ENCODE peak calls at places on chromosomes 1 and 21, in six cellular contexts. One of them, this sample, is unnamed.

GRCh38 chr1:245500546-245500945 is 345.8 kb downstream of the KIF26B start:
- DNase-seq in lower leg skin: no peak
- DNase-seq in PC-3: peak; percentile 29
- DNase-seq in GM12865: no peak
- DNase-seq in esophagus muscularis mucosa: no peak
- DNase-seq in fibroblast of villous mesenchyme: peak; percentile 49
- DNase-seq in this sample: no peak

GRCh38 chr1:86938450-86938849 is 24.0 kb downstream of the HS2ST1 start:
- DNase-seq in lower leg skin: no peak
- DNase-seq in PC-3: peak; percentile 68
- DNase-seq in GM12865: no peak
- DNase-seq in esophagus muscularis mucosa: no peak
- DNase-seq in fibroblast of villous mesenchyme: no peak
- DNase-seq in this sample: no peak

GRCh38 chr21:41032536-41032935 is 135.4 kb upstream of the BACE2 start:
- DNase-seq in lower leg skin: no peak
- DNase-seq in PC-3: peak; percentile 33
- DNase-seq in GM12865: no peak
- DNase-seq in esophagus muscularis mucosa: no peak
- DNase-seq in fibroblast of villous mesenchyme: no peak
- DNase-seq in this sample: no peak

GRCh38 chr1:60133848-60134247 is 60.3 kb upstream of the C1orf87 start:
- DNase-seq in lower leg skin: no peak
- DNase-seq in PC-3: no peak
- DNase-seq in GM12865: no peak
- DNase-seq in esophagus muscularis mucosa: no peak
- DNase-seq in fibroblast of villous mesenchyme: peak; percentile 66
- DNase-seq in this sample: no peak

GRCh38 chr21:16588433-16588860 is 858.7 kb downstream of the USP25 start:
- DNase-seq in lower leg skin: peak; percentile 94
- DNase-seq in PC-3: peak; percentile 28
- DNase-seq in GM12865: no peak
- DNase-seq in esophagus muscularis mucosa: no peak
- DNase-seq in fibroblast of villous mesenchyme: peak; percentile 69
- DNase-seq in this sample: no peak

GRCh38 chr1:91383461-91383860 is 21.2 kb downstream of the HFM1 start:
- DNase-seq in lower leg skin: no peak
- DNase-seq in PC-3: no peak
- DNase-seq in GM12865: no peak
- DNase-seq in esophagus muscularis mucosa: no peak
- DNase-seq in fibroblast of villous mesenchyme: no peak
- DNase-seq in this sample: no peak

GRCh38 chr1:241615043-241615974 is 24.9 kb downstream of the CHML start:
- DNase-seq in lower leg skin: no peak
- DNase-seq in PC-3: peak; percentile 99
- DNase-seq in GM12865: no peak
- DNase-seq in esophagus muscularis mucosa: no peak
- DNase-seq in fibroblast of villous mesenchyme: no peak
- DNase-seq in this sample: no peak

GRCh38 chr1:50968884-50969610 is 998 bp upstream of the CDKN2C start:
- DNase-seq in lower leg skin: peak; percentile 90
- DNase-seq in PC-3: peak; percentile 29
- DNase-seq in GM12865: peak; percentile 73
- DNase-seq in esophagus muscularis mucosa: no peak
- DNase-seq in fibroblast of villous mesenchyme: peak; percentile 32
- DNase-seq in this sample: no peak

GRCh38 chr1:161792740-161793139 is 26.6 kb downstream of the ATF6 start:
- DNase-seq in lower leg skin: no peak
- DNase-seq in PC-3: peak; percentile 95
- DNase-seq in GM12865: peak; percentile 66
- DNase-seq in esophagus muscularis mucosa: no peak
- DNase-seq in fibroblast of villous mesenchyme: peak; percentile 76
- DNase-seq in this sample: no peak

GRCh38 chr1:91020967-91021685 is 709 bp downstream of the ZNF644 start:
- DNase-seq in lower leg skin: peak; percentile 94
- DNase-seq in PC-3: peak; percentile 65
- DNase-seq in GM12865: peak; percentile 87
- DNase-seq in esophagus muscularis mucosa: no peak
- DNase-seq in fibroblast of villous mesenchyme: peak; percentile 87
- DNase-seq in this sample: peak; percentile 39

GRCh38 chr1:109112652-109113285 is 1.1 kb upstream of the ELAPOR1 start:
- DNase-seq in lower leg skin: peak; percentile 98
- DNase-seq in PC-3: peak; percentile 87
- DNase-seq in GM12865: peak; percentile 84
- DNase-seq in esophagus muscularis mucosa: peak; percentile 96
- DNase-seq in fibroblast of villous mesenchyme: peak; percentile 91
- DNase-seq in this sample: no peak

DNA sequence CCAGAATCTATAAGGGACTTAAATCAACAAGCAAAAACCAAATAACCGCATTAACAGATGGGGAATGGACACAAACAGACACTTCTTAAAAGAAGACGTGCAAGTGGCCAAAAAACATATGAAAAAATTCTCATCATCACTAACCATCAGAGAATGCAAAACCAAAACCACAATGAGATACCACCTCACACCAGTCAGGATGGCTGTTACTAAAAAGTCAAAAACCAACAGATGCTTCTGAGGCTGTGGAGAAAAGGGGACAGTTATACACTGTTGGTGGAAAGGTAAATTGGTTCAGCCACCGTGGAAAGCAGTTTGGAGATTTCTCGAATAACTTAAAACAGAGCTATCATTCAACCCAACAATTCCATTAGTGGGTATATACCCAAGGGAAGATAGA is 124.9 kb upstream of the OLIG2 start:
- DNase-seq in lower leg skin: no peak
- DNase-seq in PC-3: no peak
- DNase-seq in GM12865: no peak
- DNase-seq in esophagus muscularis mucosa: no peak
- DNase-seq in fibroblast of villous mesenchyme: no peak
- DNase-seq in this sample: no peak
- H3K4me3 ChIP-seq in lower leg skin: no peak overlapping the region
- H3K4me3 ChIP-seq in PC-3: no peak overlapping the region
- H3K4me3 ChIP-seq in GM12865: no peak overlapping the region
- H3K4me3 ChIP-seq in esophagus muscularis mucosa: no peak overlapping the region
- H3K4me3 ChIP-seq in fibroblast of villous mesenchyme: no peak overlapping the region
- H3K4me3 ChIP-seq in this sample: no peak overlapping the region

GRCh38 chr1:47725000-47725731 is 272.0 kb downstream of the TRABD2B start:
- DNase-seq in lower leg skin: peak; percentile 80
- DNase-seq in PC-3: peak; percentile 14
- DNase-seq in GM12865: no peak
- DNase-seq in esophagus muscularis mucosa: no peak
- DNase-seq in fibroblast of villous mesenchyme: no peak
- DNase-seq in this sample: no peak
- TF ChIP-seq CTCF in lower leg skin: no peak
- TF ChIP-seq CTCF in PC-3: peak; percentile 11
- TF ChIP-seq CTCF in GM12865: no peak
- TF ChIP-seq CTCF in esophagus muscularis mucosa: peak; percentile 27
- TF ChIP-seq CTCF in fibroblast of villous mesenchyme: no peak
- TF ChIP-seq CTCF in this sample: no peak

DNA sequence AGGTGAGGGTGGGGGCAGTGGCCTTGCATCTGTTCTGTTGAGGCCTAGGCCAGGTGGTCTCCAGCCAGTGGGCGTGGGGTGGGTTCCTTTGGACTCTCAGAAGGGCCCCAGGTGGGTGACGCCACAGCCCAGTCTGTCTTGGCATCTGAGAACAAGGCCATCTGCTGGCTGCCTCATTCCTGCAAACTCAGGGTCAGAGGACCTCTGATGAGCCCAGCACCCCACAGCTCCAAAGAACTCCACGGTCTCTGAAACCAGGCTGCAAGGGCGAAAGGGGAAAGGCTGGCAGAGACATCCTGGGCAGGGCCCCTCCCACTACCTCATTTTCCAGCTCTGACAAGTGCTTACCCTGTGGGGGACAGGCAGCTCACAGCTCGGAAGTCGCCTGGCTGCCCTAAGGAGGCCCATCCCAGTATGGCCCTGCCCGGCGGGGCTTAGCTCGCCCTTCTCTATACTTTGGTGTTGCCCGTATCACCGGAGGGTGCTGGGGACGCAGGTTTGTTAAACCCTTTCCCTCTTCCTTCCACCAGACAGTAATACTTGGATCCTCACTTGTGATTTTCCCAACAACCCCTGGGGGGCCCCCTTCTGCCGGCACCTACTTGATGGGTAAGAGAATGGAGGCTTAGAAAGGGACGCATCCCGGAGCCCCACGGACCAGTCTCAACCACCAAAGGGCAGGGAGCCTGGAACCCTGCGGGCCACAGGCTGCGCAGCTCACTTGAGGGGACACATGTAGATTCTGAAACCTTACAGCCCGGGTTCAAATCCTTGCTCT is 10.9 kb upstream of the EDN2 start:
- DNase-seq in lower leg skin: no peak
- DNase-seq in PC-3: peak; percentile 52
- DNase-seq in GM12865: peak; percentile 34
- DNase-seq in esophagus muscularis mucosa: no peak
- DNase-seq in fibroblast of villous mesenchyme: peak; percentile 48
- DNase-seq in this sample: no peak
- H3K4me3 ChIP-seq in lower leg skin: no peak overlapping the region
- H3K4me3 ChIP-seq in PC-3: peak overlapping the region; percentile 62
- H3K4me3 ChIP-seq in GM12865: peak overlapping the region; percentile 54
- H3K4me3 ChIP-seq in esophagus muscularis mucosa: peak overlapping the region; percentile 46
- H3K4me3 ChIP-seq in fibroblast of villous mesenchyme: no peak overlapping the region
- H3K4me3 ChIP-seq in this sample: no peak overlapping the region

DNA sequence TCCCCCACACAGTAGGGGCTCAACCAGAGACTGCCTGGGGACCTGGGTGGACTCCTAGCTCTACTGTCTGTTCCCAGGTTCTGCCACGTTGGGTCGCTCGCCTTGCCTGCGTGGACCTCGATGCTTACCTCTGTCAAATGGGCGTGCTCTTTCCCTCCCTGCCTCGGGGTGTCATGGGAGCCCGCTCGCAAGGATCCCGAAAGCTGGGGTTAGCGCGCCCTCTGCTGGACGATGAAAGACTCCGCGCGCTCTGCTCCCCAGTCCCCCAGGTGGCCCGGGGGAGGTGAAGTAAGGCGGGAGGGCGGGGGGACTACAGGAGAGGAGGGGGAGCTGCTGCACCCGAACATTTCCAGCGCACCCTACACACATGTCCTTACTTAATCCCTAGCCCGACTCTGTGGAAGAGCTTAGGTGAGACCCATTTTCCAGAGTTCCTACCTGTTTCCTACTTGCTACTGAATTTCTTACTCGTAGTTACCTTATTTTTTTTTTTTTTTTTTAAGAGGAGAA is 2.3 kb upstream of the BSND start:
- DNase-seq in lower leg skin: peak; percentile 94
- DNase-seq in PC-3: peak; percentile 84
- DNase-seq in GM12865: peak; percentile 85
- DNase-seq in esophagus muscularis mucosa: no peak
- DNase-seq in fibroblast of villous mesenchyme: peak; percentile 53
- DNase-seq in this sample: peak; percentile 27
- TF ChIP-seq CTCF in lower leg skin: peak; percentile 83
- TF ChIP-seq CTCF in PC-3: peak; percentile 93
- TF ChIP-seq CTCF in GM12865: peak; percentile 81
- TF ChIP-seq CTCF in esophagus muscularis mucosa: peak; percentile 84
- TF ChIP-seq CTCF in fibroblast of villous mesenchyme: peak; percentile 75
- TF ChIP-seq CTCF in this sample: peak; percentile 75

GRCh38 chr1:208242829-208243521 is 1.2 kb downstream of the PLXNA2 start:
- DNase-seq in lower leg skin: peak; percentile 81
- DNase-seq in PC-3: peak; percentile 68
- DNase-seq in GM12865: no peak
- DNase-seq in esophagus muscularis mucosa: no peak
- DNase-seq in fibroblast of villous mesenchyme: peak; percentile 38
- DNase-seq in this sample: no peak
- H3K4me3 ChIP-seq in lower leg skin: peak overlapping the region; percentile 73
- H3K4me3 ChIP-seq in PC-3: peak overlapping the region; percentile 93
- H3K4me3 ChIP-seq in GM12865: no peak overlapping the region
- H3K4me3 ChIP-seq in esophagus muscularis mucosa: peak overlapping the region; percentile 72
- H3K4me3 ChIP-seq in fibroblast of villous mesenchyme: peak overlapping the region; percentile 81
- H3K4me3 ChIP-seq in this sample: no peak overlapping the region

This sample was measured in GM12864.